ENCODE peak calls at places on chromosomes 5 and 9, in five cellular contexts. W is EL; P is NCI-H1092 treated with DMSO at 0.1 percent for 48 hours; A is activated effector memory CD4-positive, alpha-beta T cell treated with Interleukin-2 at 50 U/mL for 16 hours; Q is fibroblast of mammary gland. Z is an unnamed sample.

GRCh38 chr5:96881511-96882115 is 5.3 kb downstream of the ERAP2 start:
- DNase-seq in Q (peak), W (peak), P (no peak), A (no peak), Z (no peak)

GRCh38 chr9:112248722-112249121 is 73.6 kb upstream of the SUSD1 start:
- DNase-seq in W (peak), A (no peak), Q (peak), P (no peak), Z (no peak)

GRCh38 chr5:68457298-68457697 is 241.7 kb downstream of the PIK3R1 start:
- DNase-seq in Q (no peak), P (no peak), W (no peak), A (no peak), Z (no peak)

GRCh38 chr9:83583151-83584014 is 39.6 kb upstream of the IDNK start:
- DNase-seq in W (peak), Q (peak), P (no peak), A (no peak), Z (peak)

GRCh38 chr9:123952631-123953147 is 22.8 kb upstream of the DENND1A start:
- DNase-seq in Q (no peak), P (no peak), W (no peak), A (no peak), Z (no peak)

GRCh38 chr9:4939118-4939561 is 45.9 kb upstream of the JAK2 start:
- DNase-seq in A (no peak), Q (no peak), P (no peak), W (no peak), Z (no peak)

GRCh38 chr9:110615526-110615925 is 36.0 kb upstream of the SVEP1 start:
- DNase-seq in A (no peak), W (peak), Q (peak), P (no peak), Z (no peak)

GRCh38 chr9:90044710-90045151 is 439.9 kb downstream of the GADD45G start:
- DNase-seq in P (peak), A (no peak), Q (peak), W (no peak), Z (no peak)

GRCh38 chr5:82470185-82470584 is 192.0 kb upstream of the RPS23 start:
- DNase-seq in W (no peak), Q (no peak), P (no peak), A (no peak), Z (no peak)

GRCh38 chr5:30908356-30908755 is 285.1 kb upstream of the CDH6 start:
- DNase-seq in Q (no peak), P (no peak), W (no peak), A (no peak), Z (no peak)

GRCh38 chr5:137752873-137753226 is 1.3 kb downstream of the HNRNPA0 start:
- DNase-seq in Q (no peak), A (peak), W (peak), P (no peak), Z (no peak)

GRCh38 chr9:36217256-36217968 is 26.7 kb downstream of the CLTA start:
- DNase-seq in P (no peak), W (no peak), A (no peak), Q (no peak), Z (no peak)

GRCh38 chr9:135148386-135148785 is 60.9 kb downstream of the OLFM1 start:
- DNase-seq in Q (no peak), A (no peak), P (no peak), W (no peak), Z (no peak)

GRCh38 chr9:111621895-111622480 is 9.1 kb upstream of the DNAJC25 start:
- DNase-seq in A (no peak), P (no peak), W (peak), Q (peak), Z (peak)

GRCh38 chr5:112390327-112390726 is 28.8 kb downstream of the EPB41L4A start:
- DNase-seq in Q (no peak), W (no peak), A (no peak), P (peak), Z (peak)

GRCh38 chr9:104905153-104905901 is 22.6 kb downstream of the ABCA1 start:
- DNase-seq in W (no peak), A (no peak), P (no peak), Q (no peak), Z (no peak)

GRCh38 chr5:58932057-58932594 is 349.3 kb downstream of the RAB3C start:
- DNase-seq in P (no peak), Q (no peak), A (no peak), W (no peak), Z (no peak)

GRCh38 chr5:76582252-76583162 is 40.7 kb downstream of the F2RL2 start:
- DNase-seq in Q (no peak), A (no peak), W (no peak), P (no peak), Z (no peak)

GRCh38 chr5:157984611-157985010 is 125.7 kb upstream of the CLINT1 start:
- DNase-seq in A (no peak), Q (no peak), P (no peak), W (no peak), Z (no peak)

GRCh38 chr9:16266648-16267276 is 603.7 kb downstream of the BNC2 start:
- DNase-seq in P (no peak), W (peak), A (no peak), Q (peak), Z (no peak)

GRCh38 chr5:77066823-77067442 is 20.2 kb downstream of the ZBED3 start:
- DNase-seq in Q (peak), W (peak), P (no peak), A (no peak), Z (no peak)

GRCh38 chr5:112860929-112861637 is at the start of gene SRP19:
- DNase-seq in Q (peak), W (peak), P (peak), A (peak), Z (peak)

GRCh38 chr5:141319699-141320098 is 885 bp downstream of the TAF7 start:
- DNase-seq in Q (no peak), W (no peak), A (no peak), P (no peak), Z (no peak)

GRCh38 chr5:127229185-127229889 is 61.3 kb upstream of the MEGF10 start:
- DNase-seq in W (peak), P (peak), Q (peak), A (peak), Z (peak)

GRCh38 chr5:40437452-40437861 is 242.3 kb upstream of the PTGER4 start:
- DNase-seq in A (no peak), P (no peak), W (peak), Q (peak), Z (no peak)

GRCh38 chr5:123700624-123701023 is 188.6 kb downstream of the CSNK1G3 start:
- DNase-seq in A (no peak), P (no peak), Q (peak), W (peak), Z (peak)

GRCh38 chr9:99365233-99365980 is 143.3 kb downstream of the SEC61B start:
- DNase-seq in A (no peak), Q (peak), W (peak), P (no peak), Z (no peak)

GRCh38 chr5:143606043-143606752 is 202.7 kb upstream of the NR3C1 start:
- DNase-seq in A (no peak), W (peak), P (no peak), Q (peak), Z (no peak)

GRCh38 chr5:137754961-137755762 is 999 bp upstream of the HNRNPA0 start:
- DNase-seq in Q (no peak), A (no peak), W (no peak), P (no peak), Z (no peak)

GRCh38 chr5:59600153-59600552 is 293.4 kb downstream of the PDE4D start:
- DNase-seq in W (no peak), P (no peak), Q (no peak), A (no peak), Z (no peak)

GRCh38 chr5:154677921-154678320 is 77.3 kb upstream of the LARP1 start:
- DNase-seq in Q (no peak), P (no peak), A (no peak), W (no peak), Z (no peak)

GRCh38 chr5:73030995-73031394 is 75.2 kb downstream of the FCHO2 start:
- DNase-seq in W (peak), P (no peak), A (no peak), Q (peak), Z (peak)

GRCh38 chr5:65482280-65482726 is 583 bp upstream of the ADAMTS6 start:
- DNase-seq in P (no peak), A (no peak), W (peak), Q (peak), Z (peak)

GRCh38 chr5:102866315-102866693 is 111.2 kb downstream of the PAM start:
- DNase-seq in Q (peak), A (no peak), P (peak), W (no peak), Z (no peak)

GRCh38 chr9:116144555-116144954 is 9.0 kb upstream of the PAPPA start:
- DNase-seq in A (no peak), Q (no peak), P (no peak), W (no peak), Z (no peak)

GRCh38 chr9:92740446-92740961 is 24.1 kb downstream of the BICD2 start:
- DNase-seq in A (no peak), Q (no peak), W (no peak), P (no peak), Z (no peak)

GRCh38 chr5:78547171-78547570 is 101.4 kb downstream of the LHFPL2 start:
- DNase-seq in P (no peak), W (peak), A (no peak), Q (peak), Z (no peak)

GRCh38 chr9:6960777-6961176 is 203.0 kb downstream of the KDM4C start:
- DNase-seq in A (no peak), Q (no peak), P (no peak), W (no peak), Z (no peak)

GRCh38 chr9:75455444-75455921 is 367.2 kb downstream of the OSTF1 start:
- DNase-seq in P (no peak), Q (peak), W (no peak), A (no peak), Z (no peak)

Z was measured in left kidney.